ENCODE peak calls at places on chromosome 22, in seven cellular contexts. I is BJ, L is mucosa of descending colon, W is PC-9, K is colonic mucosa, H is HL-60, R is hepatocyte. S is an unnamed sample.

GRCh38 chr22:32985899-32986772 is 72.0 kb downstream of the SYN3 start:
- DNase-seq in K (peak; percentile 79), I (no peak), H (peak; percentile 64), R (peak; percentile 91), W (peak; percentile 65), L (no peak), S (peak; percentile 21)

GRCh38 chr22:46129390-46130041 is 20.8 kb upstream of the PPARA start:
- DNase-seq in W (no peak), L (peak; percentile 71), K (no peak), R (no peak), I (no peak), H (peak; percentile 81), S (no peak)

GRCh38 chr22:35476341-35476740 is 64.3 kb upstream of the RASD2 start:
- DNase-seq in H (no peak), W (peak; percentile 15), R (no peak), L (no peak), I (no peak), K (no peak), S (no peak)

GRCh38 chr22:43110444-43110926 is at the start of gene BIK:
- DNase-seq in K (peak; percentile 72), L (peak; percentile 80), W (peak; percentile 28), R (peak; percentile 68), I (no peak), H (peak; percentile 72), S (no peak)

GRCh38 chr22:21828268-21828638 is 39.2 kb downstream of the MAPK1 start:
- DNase-seq in I (no peak), K (no peak), L (no peak), R (no peak), H (no peak), W (no peak), S (no peak)

GRCh38 chr22:29720824-29721323 is 1.1 kb downstream of the CABP7 start:
- DNase-seq in W (no peak), K (no peak), R (no peak), I (no peak), L (no peak), H (no peak), S (no peak)

GRCh38 chr22:18998998-18999397 is 62.9 kb upstream of the PRODH start:
- DNase-seq in W (no peak), I (no peak), H (no peak), K (no peak), R (no peak), L (no peak), S (no peak)

GRCh38 chr22:21866821-21867527 is 471 bp downstream of the MAPK1 start:
- DNase-seq in I (no peak), L (peak; percentile 71), R (peak; percentile 13), K (peak; percentile 38), H (peak; percentile 14), W (peak; percentile 2), S (no peak)

GRCh38 chr22:45329536-45329936 is 19.8 kb downstream of the FAM118A start:
- DNase-seq in H (no peak), K (no peak), W (no peak), L (no peak), I (no peak), R (no peak), S (no peak)

GRCh38 chr22:44000123-44000522 is 24.0 kb upstream of the PARVB start:
- DNase-seq in H (no peak), I (no peak), K (no peak), W (no peak), L (no peak), R (no peak), S (no peak)

GRCh38 chr22:33539202-33539901 is 380.9 kb downstream of the LARGE1 start:
- DNase-seq in W (no peak), H (no peak), K (no peak), L (no peak), I (no peak), R (no peak), S (no peak)

GRCh38 chr22:25564979-25565677 is 653 bp downstream of the GRK3 start:
- DNase-seq in L (peak; percentile 63), I (no peak), H (peak; percentile 15), K (peak; percentile 26), R (peak; percentile 27), W (no peak), S (no peak)

GRCh38 chr22:19974935-19975706 is 33.5 kb upstream of the TXNRD2 start:
- DNase-seq in K (no peak), I (no peak), H (peak; percentile 45), W (peak; percentile 46), R (no peak), L (no peak), S (no peak)

GRCh38 chr22:38080847-38081635 is 2.9 kb downstream of the SLC16A8 start:
- DNase-seq in I (no peak), H (peak; percentile 17), L (no peak), R (peak; percentile 72), W (no peak), K (peak; percentile 41), S (no peak)

GRCh38 chr22:38861170-38861874 is 10.7 kb downstream of the CBX6 start:
- DNase-seq in K (no peak), W (no peak), H (no peak), R (no peak), L (no peak), I (no peak), S (no peak)

GRCh38 chr22:19889951-19890350 is 35.3 kb upstream of the GNB1L start:
- DNase-seq in H (no peak), L (peak; percentile 42), I (no peak), R (no peak), K (no peak), W (no peak), S (no peak)

GRCh38 chr22:24523873-24524272 is 28.7 kb downstream of the UPB1 start:
- DNase-seq in L (no peak), H (no peak), W (no peak), R (no peak), K (no peak), I (no peak), S (peak; percentile 55)

GRCh38 chr22:46815132-46815531 is 52.7 kb downstream of the TBC1D22A start:
- DNase-seq in H (no peak), L (no peak), K (peak; percentile 38), I (no peak), W (no peak), R (no peak), S (no peak)

GRCh38 chr22:42343551-42344081 is 73.2 kb upstream of the TCF20 start:
- DNase-seq in W (peak; percentile 23), I (no peak), H (no peak), R (peak; percentile 73), L (no peak), K (no peak), S (no peak)

GRCh38 chr22:27107824-27108223 is 450.4 kb downstream of the MIAT start:
- DNase-seq in I (peak; percentile 75), H (no peak), K (peak; percentile 55), W (peak; percentile 80), L (peak; percentile 55), R (peak; percentile 82), S (peak; percentile 87)

GRCh38 chr22:17266261-17266971 is 47.2 kb upstream of the ADA2 start:
- DNase-seq in R (peak; percentile 80), L (peak; percentile 68), K (peak; percentile 79), I (no peak), W (no peak), H (no peak), S (no peak)

DNA sequence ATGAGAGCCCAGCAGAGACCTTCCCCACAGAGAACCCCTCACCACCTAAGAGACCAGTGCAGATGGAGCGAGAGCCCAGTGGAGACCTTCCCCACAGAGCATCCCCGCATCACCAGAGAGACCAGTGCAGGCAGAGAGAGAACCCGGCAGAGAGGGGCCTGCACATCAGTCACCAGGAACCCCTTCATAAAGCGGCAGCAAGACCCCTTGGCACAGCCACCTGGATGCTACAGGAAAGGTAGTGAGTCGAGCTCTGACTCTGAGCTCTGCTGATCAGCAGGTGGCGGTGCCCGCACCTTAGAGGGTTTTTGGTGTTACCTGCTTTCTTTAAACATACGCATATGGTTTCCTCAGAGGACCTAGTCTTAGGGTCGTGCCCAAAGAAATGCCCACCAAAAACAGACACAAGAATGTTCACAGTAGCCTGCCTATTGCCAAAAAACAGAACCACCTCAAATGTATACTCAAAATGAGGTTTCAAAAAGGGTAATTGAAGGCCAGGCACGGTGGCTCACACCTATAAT is 678.7 kb downstream of the BRD1 start:
- DNase-seq in K (no peak), R (no peak), I (no peak), H (no peak), W (no peak), L (no peak), S (no peak)
- TF ChIP-seq CTCF in K (no peak), R (no peak), I (no peak), H (no peak), W (no peak), L (no peak), S (no peak)

GRCh38 chr22:40651057-40651456 is 14.5 kb upstream of the MRTFA start:
- DNase-seq in R (no peak), I (no peak), K (no peak), L (no peak), H (no peak), W (no peak), S (no peak)
- H3K4me3 ChIP-seq in R (no peak overlapping the region), I (no peak overlapping the region), K (no peak overlapping the region), L (no peak overlapping the region), H (no peak overlapping the region), W (peak overlapping the region; percentile 68), S (peak overlapping the region; percentile 28)

GRCh38 chr22:50641696-50642607 is 14.0 kb upstream of the ARSA start:
- DNase-seq in I (no peak), H (no peak), K (no peak), W (no peak), L (no peak), R (peak; percentile 71), S (no peak)
- TF ChIP-seq CTCF in I (peak; percentile 43), H (no peak), K (peak; percentile 15), W (no peak), L (no peak), R (peak; percentile 54), S (peak; percentile 11)

GRCh38 chr22:48140261-48140660 is 1377.8 kb downstream of the TBC1D22A start:
- DNase-seq in I (no peak), R (no peak), H (no peak), W (no peak), K (no peak), L (no peak), S (no peak)

GRCh38 chr22:48138855-48139254 is 1376.4 kb downstream of the TBC1D22A start:
- DNase-seq in R (no peak), L (no peak), K (no peak), H (peak; percentile 14), W (no peak), I (no peak), S (no peak)

GRCh38 chr22:48142388-48142787 is 1379.9 kb downstream of the TBC1D22A start:
- DNase-seq in W (no peak), K (no peak), H (no peak), R (no peak), L (no peak), I (no peak), S (no peak)

GRCh38 chr22:48139776-48140175 is 1377.3 kb downstream of the TBC1D22A start:
- DNase-seq in W (no peak), H (no peak), I (no peak), R (no peak), K (no peak), L (no peak), S (no peak)

GRCh38 chr22:48141301-48141700 is 1378.9 kb downstream of the TBC1D22A start:
- DNase-seq in H (no peak), K (no peak), L (no peak), I (no peak), W (no peak), R (no peak), S (no peak)
- H3K4me3 ChIP-seq in H (no peak overlapping the region), K (no peak overlapping the region), L (no peak overlapping the region), I (no peak overlapping the region), W (no peak overlapping the region), R (no peak overlapping the region), S (no peak overlapping the region)

GRCh38 chr22:30969532-30970355 is 679 bp downstream of the TUG1 start:
- DNase-seq in I (no peak), K (peak; percentile 53), H (peak; percentile 43), L (no peak), W (peak; percentile 44), R (peak; percentile 65), S (no peak)
- TF ChIP-seq CTCF in I (no peak), K (no peak), H (no peak), L (no peak), W (no peak), R (no peak), S (no peak)

S was measured in AG04449.